ENCODE peak calls at places on chromosomes 1 and 21, in seven cellular contexts. One of them, this sample, is unnamed.

GRCh38 chr1:50750021-50750619 is 209.9 kb downstream of the FAF1 start:
- DNase-seq in GM23338: peak; percentile 38
- DNase-seq in astrocyte: peak; percentile 14
- DNase-seq in fibroblast of lung: peak; percentile 50
- DNase-seq in mammary epithelial cell: peak; percentile 24
- DNase-seq in hepatocyte: peak; percentile 13
- DNase-seq in PC-9: peak; percentile 36
- DNase-seq in this sample: peak; percentile 51

GRCh38 chr1:89725016-89725380 is 92.1 kb downstream of the LRRC8C start:
- DNase-seq in astrocyte: peak; percentile 76
- DNase-seq in mammary epithelial cell: peak; percentile 81
- DNase-seq in PC-9: no peak
- DNase-seq in fibroblast of lung: peak; percentile 94
- DNase-seq in GM23338: no peak
- DNase-seq in hepatocyte: peak; percentile 27
- DNase-seq in this sample: peak; percentile 49

GRCh38 chr1:39141925-39142324 is 62.6 kb upstream of the MACF1 start:
- DNase-seq in fibroblast of lung: peak; percentile 70
- DNase-seq in hepatocyte: no peak
- DNase-seq in astrocyte: peak; percentile 73
- DNase-seq in GM23338: peak; percentile 90
- DNase-seq in PC-9: peak; percentile 40
- DNase-seq in mammary epithelial cell: no peak
- DNase-seq in this sample: no peak

GRCh38 chr1:37958690-37959089 is 11.8 kb upstream of the INPP5B start:
- DNase-seq in mammary epithelial cell: peak; percentile 29
- DNase-seq in fibroblast of lung: peak; percentile 42
- DNase-seq in GM23338: no peak
- DNase-seq in astrocyte: peak; percentile 95
- DNase-seq in PC-9: no peak
- DNase-seq in hepatocyte: no peak
- DNase-seq in this sample: peak; percentile 45

GRCh38 chr21:43370091-43370658 is 56.8 kb downstream of the SIK1 start:
- DNase-seq in astrocyte: peak; percentile 36
- DNase-seq in fibroblast of lung: peak; percentile 9
- DNase-seq in hepatocyte: no peak
- DNase-seq in PC-9: no peak
- DNase-seq in mammary epithelial cell: peak; percentile 61
- DNase-seq in GM23338: no peak
- DNase-seq in this sample: no peak

GRCh38 chr1:203100163-203100867 is 14.5 kb upstream of the MYOG start:
- DNase-seq in fibroblast of lung: no peak
- DNase-seq in astrocyte: no peak
- DNase-seq in hepatocyte: no peak
- DNase-seq in GM23338: no peak
- DNase-seq in mammary epithelial cell: no peak
- DNase-seq in PC-9: peak; percentile 96
- DNase-seq in this sample: peak; percentile 25

GRCh38 chr1:168348146-168348709 is 67.6 kb downstream of the TBX19 start:
- DNase-seq in PC-9: no peak
- DNase-seq in mammary epithelial cell: no peak
- DNase-seq in fibroblast of lung: peak; percentile 30
- DNase-seq in hepatocyte: no peak
- DNase-seq in astrocyte: no peak
- DNase-seq in GM23338: peak; percentile 11
- DNase-seq in this sample: peak; percentile 70

GRCh38 chr1:230109871-230110667 is 43.0 kb downstream of the GALNT2 start:
- DNase-seq in hepatocyte: peak; percentile 68
- DNase-seq in fibroblast of lung: peak; percentile 32
- DNase-seq in astrocyte: no peak
- DNase-seq in PC-9: no peak
- DNase-seq in mammary epithelial cell: no peak
- DNase-seq in GM23338: no peak
- DNase-seq in this sample: no peak

GRCh38 chr1:228118040-228118439 is 8.9 kb upstream of the MRPL55 start:
- DNase-seq in PC-9: no peak
- DNase-seq in GM23338: peak; percentile 65
- DNase-seq in hepatocyte: no peak
- DNase-seq in astrocyte: no peak
- DNase-seq in fibroblast of lung: no peak
- DNase-seq in mammary epithelial cell: no peak
- DNase-seq in this sample: peak; percentile 35

GRCh38 chr1:22039594-22040347 is 12.7 kb upstream of the CDC42 start:
- DNase-seq in mammary epithelial cell: peak; percentile 57
- DNase-seq in fibroblast of lung: peak; percentile 89
- DNase-seq in astrocyte: peak; percentile 44
- DNase-seq in GM23338: peak; percentile 74
- DNase-seq in PC-9: peak; percentile 53
- DNase-seq in hepatocyte: peak; percentile 72
- DNase-seq in this sample: peak; percentile 66

GRCh38 chr1:113946668-113947387 is 17.7 kb downstream of the HIPK1 start:
- DNase-seq in PC-9: no peak
- DNase-seq in fibroblast of lung: peak; percentile 5
- DNase-seq in GM23338: no peak
- DNase-seq in hepatocyte: no peak
- DNase-seq in mammary epithelial cell: no peak
- DNase-seq in astrocyte: peak; percentile 20
- DNase-seq in this sample: no peak

GRCh38 chr1:192609110-192610079 is 26.6 kb upstream of the RGS13 start:
- DNase-seq in PC-9: no peak
- DNase-seq in mammary epithelial cell: no peak
- DNase-seq in astrocyte: no peak
- DNase-seq in fibroblast of lung: no peak
- DNase-seq in hepatocyte: no peak
- DNase-seq in GM23338: no peak
- DNase-seq in this sample: no peak
- H3K4me3 ChIP-seq in PC-9: no peak overlapping the region
- H3K4me3 ChIP-seq in mammary epithelial cell: no peak overlapping the region
- H3K4me3 ChIP-seq in astrocyte: no peak overlapping the region
- H3K4me3 ChIP-seq in fibroblast of lung: no peak overlapping the region
- H3K4me3 ChIP-seq in hepatocyte: no peak overlapping the region
- H3K4me3 ChIP-seq in GM23338: no peak overlapping the region
- H3K4me3 ChIP-seq in this sample: no peak overlapping the region

GRCh38 chr1:51978099-51978498 is 12.4 kb downstream of the RAB3B start:
- DNase-seq in GM23338: no peak
- DNase-seq in hepatocyte: no peak
- DNase-seq in fibroblast of lung: no peak
- DNase-seq in PC-9: no peak
- DNase-seq in mammary epithelial cell: no peak
- DNase-seq in astrocyte: no peak
- DNase-seq in this sample: no peak

GRCh38 chr1:51986718-51987117 is 3.8 kb downstream of the RAB3B start:
- DNase-seq in hepatocyte: no peak
- DNase-seq in GM23338: no peak
- DNase-seq in astrocyte: no peak
- DNase-seq in fibroblast of lung: no peak
- DNase-seq in mammary epithelial cell: no peak
- DNase-seq in PC-9: no peak
- DNase-seq in this sample: no peak

GRCh38 chr1:51982161-51982560 is 8.3 kb downstream of the RAB3B start:
- DNase-seq in GM23338: no peak
- DNase-seq in mammary epithelial cell: no peak
- DNase-seq in astrocyte: no peak
- DNase-seq in fibroblast of lung: no peak
- DNase-seq in PC-9: no peak
- DNase-seq in hepatocyte: no peak
- DNase-seq in this sample: no peak

GRCh38 chr1:51976831-51977602 is 13.5 kb downstream of the RAB3B start:
- DNase-seq in hepatocyte: peak; percentile 44
- DNase-seq in astrocyte: no peak
- DNase-seq in PC-9: peak; percentile 68
- DNase-seq in mammary epithelial cell: no peak
- DNase-seq in GM23338: no peak
- DNase-seq in fibroblast of lung: no peak
- DNase-seq in this sample: peak; percentile 72

DNA sequence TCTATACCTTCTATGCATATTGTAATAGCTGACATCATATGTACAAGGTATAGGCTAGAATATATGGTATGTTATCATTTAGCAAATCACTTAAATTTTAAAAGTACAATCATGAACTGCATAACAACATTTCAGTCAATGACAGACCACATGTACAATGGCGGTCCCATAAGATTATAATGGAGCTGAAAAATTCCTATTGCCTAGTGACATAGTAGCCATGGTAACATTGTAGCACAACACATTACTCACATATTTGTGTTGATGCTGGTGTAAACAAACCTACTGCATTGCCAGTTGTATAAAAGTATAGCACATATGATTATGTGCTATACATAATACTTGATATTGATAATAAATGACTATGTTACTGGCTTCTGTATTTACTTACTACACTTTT is 8.9 kb downstream of the RAB3B start:
- DNase-seq in mammary epithelial cell: no peak
- DNase-seq in astrocyte: no peak
- DNase-seq in PC-9: no peak
- DNase-seq in fibroblast of lung: no peak
- DNase-seq in hepatocyte: no peak
- DNase-seq in GM23338: no peak
- DNase-seq in this sample: no peak
- H2AFZ ChIP-seq in mammary epithelial cell: no peak overlapping the region
- H2AFZ ChIP-seq in astrocyte: no peak overlapping the region
- H2AFZ ChIP-seq in PC-9: no peak overlapping the region
- H2AFZ ChIP-seq in fibroblast of lung: no peak overlapping the region
- H2AFZ ChIP-seq in hepatocyte: no peak overlapping the region
- H2AFZ ChIP-seq in GM23338: no peak overlapping the region
- H2AFZ ChIP-seq in this sample: no peak overlapping the region

DNA sequence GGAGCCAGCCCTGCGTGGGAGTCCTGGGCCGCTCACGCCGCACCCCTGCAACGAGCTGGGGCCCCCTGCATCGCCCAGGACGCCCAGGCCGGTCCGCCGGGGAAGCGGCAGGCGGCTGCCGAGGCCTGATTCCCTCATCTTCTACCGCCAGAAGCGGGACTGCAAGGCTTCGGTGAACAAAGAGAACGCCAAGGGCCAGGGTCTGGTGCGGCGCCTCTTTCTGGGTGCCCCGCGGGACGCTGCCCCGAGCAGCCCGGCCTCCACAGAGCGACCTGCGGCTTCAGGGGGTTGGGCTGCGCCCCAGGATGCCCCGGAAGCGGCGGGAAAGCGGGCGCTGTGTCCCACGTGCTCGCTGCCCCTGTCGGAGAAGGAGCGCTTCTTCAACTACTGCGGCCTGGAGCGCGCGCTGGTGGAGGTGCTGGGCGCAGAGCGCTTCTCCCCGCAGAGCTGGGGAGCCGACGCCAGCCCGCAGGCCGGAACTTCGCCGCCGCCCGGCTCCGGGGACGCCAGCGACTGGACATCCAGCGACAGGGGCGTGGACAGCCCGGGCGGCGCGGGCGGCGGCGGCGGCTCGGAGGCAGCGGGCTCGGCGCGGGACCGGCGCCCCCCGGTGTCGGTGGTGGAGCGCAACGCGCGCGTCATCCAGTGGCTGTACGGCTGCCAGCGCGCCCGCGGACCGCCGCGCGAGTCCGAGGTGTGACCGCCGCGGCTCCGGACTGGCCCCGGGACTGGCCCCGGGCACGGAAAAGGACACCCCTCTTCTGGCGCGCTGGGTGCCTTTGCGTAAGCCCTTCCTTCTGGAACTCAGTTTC is 2.7 kb downstream of the FAM110D start:
- DNase-seq in astrocyte: peak; percentile 40
- DNase-seq in PC-9: no peak
- DNase-seq in mammary epithelial cell: peak; percentile 47
- DNase-seq in fibroblast of lung: peak; percentile 30
- DNase-seq in GM23338: peak; percentile 76
- DNase-seq in hepatocyte: peak; percentile 80
- DNase-seq in this sample: peak; percentile 48
- TF ChIP-seq EZH2 in astrocyte: no peak
- TF ChIP-seq EZH2 in PC-9: no peak
- TF ChIP-seq EZH2 in mammary epithelial cell: no peak
- TF ChIP-seq EZH2 in fibroblast of lung: no peak
- TF ChIP-seq EZH2 in GM23338: peak; percentile 46
- TF ChIP-seq EZH2 in hepatocyte: no peak
- TF ChIP-seq EZH2 in this sample: no peak

DNA sequence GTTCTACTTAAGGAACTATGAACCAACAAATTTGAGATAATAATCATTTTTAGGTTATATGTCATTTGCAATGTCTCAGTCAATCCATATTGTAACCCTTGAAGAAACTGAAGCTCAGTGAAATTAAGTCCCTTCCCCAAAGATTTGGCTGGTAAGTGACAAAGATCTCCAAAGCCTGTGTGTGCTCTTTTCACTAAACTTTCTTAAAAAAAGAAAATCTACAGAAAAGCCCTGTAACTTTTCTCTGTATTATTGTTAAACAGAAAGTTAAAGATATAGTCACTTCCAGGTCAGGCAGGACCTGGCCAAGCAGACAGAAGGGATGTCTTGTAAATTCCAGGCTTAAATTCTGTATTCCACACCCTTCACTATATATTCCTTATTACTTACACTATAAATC is 1.5 kb downstream of the LIX1L start:
- DNase-seq in fibroblast of lung: no peak
- DNase-seq in astrocyte: no peak
- DNase-seq in PC-9: no peak
- DNase-seq in GM23338: no peak
- DNase-seq in mammary epithelial cell: no peak
- DNase-seq in hepatocyte: no peak
- DNase-seq in this sample: no peak
- H3K4me3 ChIP-seq in fibroblast of lung: peak overlapping the region; percentile 79
- H3K4me3 ChIP-seq in astrocyte: peak overlapping the region; percentile 78
- H3K4me3 ChIP-seq in PC-9: no peak overlapping the region
- H3K4me3 ChIP-seq in GM23338: no peak overlapping the region
- H3K4me3 ChIP-seq in mammary epithelial cell: peak overlapping the region; percentile 71
- H3K4me3 ChIP-seq in hepatocyte: peak overlapping the region; percentile 60
- H3K4me3 ChIP-seq in this sample: peak overlapping the region; percentile 76

This sample was measured in PC-3.